ENCODE peak calls at places on chromosomes 7 and 10, in nine cellular contexts. E is adrenal gland, A is gastrocnemius medialis, H is uterus, I is Peyer's patch, Y is NB4, K is testis, O is heart left ventricle, R is esophagus muscularis mucosa. S is an unnamed sample.

GRCh38 chr10:110641256-110641655 is 2.9 kb upstream of the RBM20 start:
- DNase-seq in E (no peak), A (peak), H (no peak), I (no peak), Y (peak), K (no peak), O (peak), R (no peak), S (peak)

GRCh38 chr10:89625041-89625765 is 19.8 kb downstream of the PANK1 start:
- DNase-seq in E (no peak), A (no peak), H (no peak), I (no peak), Y (no peak), K (peak), O (no peak), R (no peak), S (no peak)

GRCh38 chr7:47557317-47557985 is 24.5 kb downstream of the TNS3 start:
- DNase-seq in E (no peak), A (peak), H (peak), I (no peak), Y (no peak), K (no peak), O (no peak), R (no peak), S (no peak)

GRCh38 chr10:6741561-6741960 is 161.5 kb upstream of the PRKCQ start:
- DNase-seq in E (no peak), A (no peak), H (no peak), I (no peak), Y (no peak), K (no peak), O (no peak), R (no peak), S (no peak)

GRCh38 chr7:92496876-92497275 is 19.1 kb upstream of the ERVW-1 start:
- DNase-seq in E (no peak), A (no peak), H (no peak), I (no peak), Y (no peak), K (no peak), O (no peak), R (no peak), S (no peak)

GRCh38 chr10:122057841-122058240 is 68.9 kb downstream of the TACC2 start:
- DNase-seq in E (no peak), A (no peak), H (no peak), I (no peak), Y (peak), K (no peak), O (no peak), R (no peak), S (no peak)

GRCh38 chr7:121541457-121541856 is 145.3 kb upstream of the FAM3C start:
- DNase-seq in E (no peak), A (no peak), H (no peak), I (no peak), Y (no peak), K (no peak), O (no peak), R (no peak), S (no peak)

GRCh38 chr10:101952196-101952595 is 103.8 kb downstream of the ARMH3 start:
- DNase-seq in E (no peak), A (no peak), H (no peak), I (no peak), Y (no peak), K (no peak), O (no peak), R (no peak), S (no peak)

GRCh38 chr7:140200102-140200989 is 23.6 kb upstream of the KDM7A start:
- DNase-seq in E (no peak), A (peak), H (no peak), I (peak), Y (no peak), K (no peak), O (peak), R (no peak), S (peak)

GRCh38 chr7:73738220-73738611 is 386 bp downstream of the ABHD11 start:
- DNase-seq in E (peak), A (peak), H (peak), I (peak), Y (peak), K (peak), O (peak), R (no peak), S (peak)

GRCh38 chr7:102063736-102064135 is 222.9 kb upstream of the SH2B2 start:
- DNase-seq in E (no peak), A (no peak), H (no peak), I (peak), Y (no peak), K (no peak), O (peak), R (no peak), S (peak)
- TF ChIP-seq CTCF in E (no peak), A (no peak), H (no peak), I (no peak), Y (no peak), K (no peak), O (no peak), R (no peak), S (no peak)

GRCh38 chr7:123643495-123644428 is 11.9 kb upstream of the LMOD2 start:
- DNase-seq in E (peak), A (peak), H (no peak), I (peak), Y (no peak), K (peak), O (peak), R (no peak), S (no peak)
- H3K4me3 ChIP-seq in E (peak), A (peak), H (no peak), I (no peak), Y (no peak), K (no peak), O (no peak), R (peak), S (no peak)

DNA sequence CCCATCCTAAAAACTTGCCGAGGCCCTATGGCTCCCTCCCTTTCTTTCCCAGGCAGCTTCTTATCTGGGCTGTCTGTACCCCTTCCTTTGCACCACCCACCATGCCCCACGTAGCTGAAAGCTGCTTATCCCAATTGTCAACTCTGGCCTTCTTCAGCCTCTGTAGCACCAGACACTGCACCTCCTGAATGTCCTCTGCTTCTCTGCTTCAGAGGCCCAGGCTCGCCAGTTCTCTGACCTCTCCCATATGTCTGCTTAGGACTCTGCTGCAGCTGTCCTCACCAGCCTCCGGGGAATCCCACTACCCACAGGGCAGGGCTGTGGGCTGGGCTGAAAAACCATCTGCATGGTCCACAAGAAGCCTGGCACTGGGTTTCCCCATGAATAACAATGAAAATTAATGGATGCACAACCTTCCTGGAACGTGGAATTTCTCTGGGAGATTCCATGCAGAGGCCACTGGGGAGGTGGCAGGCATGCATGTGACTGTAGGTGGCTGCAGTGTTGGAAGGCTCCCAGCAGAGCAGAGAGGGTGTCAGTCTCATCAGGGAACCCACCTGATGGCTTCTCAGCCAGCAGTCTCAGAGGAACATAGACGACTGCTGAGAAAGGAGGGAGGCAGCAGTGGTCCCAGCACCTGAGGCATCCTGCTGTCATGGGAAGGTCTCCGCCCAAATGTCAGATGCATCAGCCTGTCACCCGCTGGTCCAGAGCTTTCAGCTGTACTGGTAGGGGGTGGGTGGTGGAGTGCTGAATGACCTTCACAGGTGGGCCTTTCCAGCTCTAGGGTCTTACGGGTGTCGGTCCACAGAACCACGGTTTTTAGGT is 16.8 kb upstream of the SH2D4B start:
- DNase-seq in E (no peak), A (no peak), H (no peak), I (no peak), Y (no peak), K (no peak), O (no peak), R (no peak), S (no peak)
- TF ChIP-seq POLR2A in E (no peak), A (no peak), H (no peak), I (no peak), Y (no peak), K (no peak), O (no peak), R (no peak), S (no peak)

DNA sequence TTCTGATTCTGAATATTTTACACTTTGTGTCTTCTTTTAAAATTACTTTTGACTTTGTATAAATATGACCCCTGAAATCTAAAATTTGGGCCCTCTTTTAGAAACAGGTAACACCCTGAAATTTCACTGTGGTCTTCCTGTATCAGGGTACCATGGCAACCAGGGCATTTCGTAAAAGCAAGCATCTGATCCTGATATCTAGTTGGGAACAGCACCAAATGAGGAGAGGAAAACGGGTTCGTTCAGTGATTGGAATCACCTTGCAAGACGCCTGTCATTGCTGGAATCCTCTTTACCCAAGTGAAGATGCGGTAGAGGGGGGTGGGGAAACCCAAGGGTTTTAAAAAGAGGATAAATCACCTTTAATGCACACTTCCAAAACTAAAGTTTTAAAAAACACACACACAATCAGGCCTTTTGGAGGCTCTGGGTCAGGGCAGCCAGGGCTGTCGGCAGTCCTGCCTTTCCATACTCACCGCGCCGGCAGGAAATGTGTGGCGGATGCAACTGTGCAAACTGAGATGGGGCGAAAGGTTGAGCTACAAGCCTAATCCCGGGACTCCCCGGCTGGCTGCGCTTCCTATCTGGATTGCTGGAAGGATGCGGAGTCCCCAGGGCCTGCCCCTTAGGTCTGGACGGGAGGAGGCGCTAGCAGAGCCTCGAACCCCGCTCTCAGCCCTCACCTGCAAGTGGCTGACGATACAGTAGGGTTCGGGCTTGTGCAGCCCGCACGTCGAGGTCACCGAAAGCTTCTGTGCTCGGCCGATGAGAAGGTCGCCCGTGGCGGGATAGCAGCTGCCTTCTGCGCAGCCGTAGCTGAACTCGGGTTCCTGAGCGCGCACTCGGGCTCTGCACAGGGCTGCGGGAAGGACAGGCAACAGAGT is 1.8 kb downstream of the LAMB1 start:
- DNase-seq in E (peak), A (no peak), H (peak), I (peak), Y (no peak), K (peak), O (peak), R (no peak), S (peak)
- TF ChIP-seq CTCF in E (no peak), A (no peak), H (no peak), I (peak), Y (no peak), K (no peak), O (no peak), R (no peak), S (no peak)

S was measured in transverse colon.